ENCODE peak calls at places on chromosomes 2 and 18, in six cellular contexts. One of them, this sample, is unnamed.

GRCh38 chr2:152648336-152648735 is 68.9 kb downstream of the PRPF40A start:
- DNase-seq in GOT3: no peak
- DNase-seq in activated CD8-positive, alpha-beta memory T cell treated with anti-CD3 and anti-CD28 coated beads, Interleukin-2, amount 50 U/mL, for 4 hours: no peak
- DNase-seq in T-cell: no peak
- DNase-seq in GM12891: no peak
- DNase-seq in stimulated activated CD4-positive, alpha-beta T cell treated with anti-CD3 and anti-CD28 coated beads, Interleukin-12 subunit alpha, Interleukin-12 subunit beta, amount 100 ng/mL, for 4 hours: no peak
- DNase-seq in this sample: no peak

GRCh38 chr2:33589444-33589843 is 9.7 kb downstream of the FAM98A start:
- DNase-seq in GOT3: no peak
- DNase-seq in activated CD8-positive, alpha-beta memory T cell treated with anti-CD3 and anti-CD28 coated beads, Interleukin-2, amount 50 U/mL, for 4 hours: no peak
- DNase-seq in T-cell: no peak
- DNase-seq in GM12891: no peak
- DNase-seq in stimulated activated CD4-positive, alpha-beta T cell treated with anti-CD3 and anti-CD28 coated beads, Interleukin-12 subunit alpha, Interleukin-12 subunit beta, amount 100 ng/mL, for 4 hours: no peak
- DNase-seq in this sample: no peak

GRCh38 chr2:9310390-9310789 is 103.8 kb downstream of the ASAP2 start:
- DNase-seq in GOT3: no peak
- DNase-seq in activated CD8-positive, alpha-beta memory T cell treated with anti-CD3 and anti-CD28 coated beads, Interleukin-2, amount 50 U/mL, for 4 hours: no peak
- DNase-seq in T-cell: no peak
- DNase-seq in GM12891: no peak
- DNase-seq in stimulated activated CD4-positive, alpha-beta T cell treated with anti-CD3 and anti-CD28 coated beads, Interleukin-12 subunit alpha, Interleukin-12 subunit beta, amount 100 ng/mL, for 4 hours: no peak
- DNase-seq in this sample: no peak

GRCh38 chr2:218021536-218022071 is 18.8 kb upstream of the TNS1 start:
- DNase-seq in GOT3: no peak
- DNase-seq in activated CD8-positive, alpha-beta memory T cell treated with anti-CD3 and anti-CD28 coated beads, Interleukin-2, amount 50 U/mL, for 4 hours: no peak
- DNase-seq in T-cell: no peak
- DNase-seq in GM12891: no peak
- DNase-seq in stimulated activated CD4-positive, alpha-beta T cell treated with anti-CD3 and anti-CD28 coated beads, Interleukin-12 subunit alpha, Interleukin-12 subunit beta, amount 100 ng/mL, for 4 hours: no peak
- DNase-seq in this sample: peak

GRCh38 chr2:205681836-205682238 is 464 bp upstream of the NRP2 start:
- DNase-seq in GOT3: no peak
- DNase-seq in activated CD8-positive, alpha-beta memory T cell treated with anti-CD3 and anti-CD28 coated beads, Interleukin-2, amount 50 U/mL, for 4 hours: no peak
- DNase-seq in T-cell: no peak
- DNase-seq in GM12891: no peak
- DNase-seq in stimulated activated CD4-positive, alpha-beta T cell treated with anti-CD3 and anti-CD28 coated beads, Interleukin-12 subunit alpha, Interleukin-12 subunit beta, amount 100 ng/mL, for 4 hours: no peak
- DNase-seq in this sample: no peak

GRCh38 chr2:85652056-85652455 is 15.9 kb downstream of the SFTPB start:
- DNase-seq in GOT3: no peak
- DNase-seq in activated CD8-positive, alpha-beta memory T cell treated with anti-CD3 and anti-CD28 coated beads, Interleukin-2, amount 50 U/mL, for 4 hours: no peak
- DNase-seq in T-cell: no peak
- DNase-seq in GM12891: no peak
- DNase-seq in stimulated activated CD4-positive, alpha-beta T cell treated with anti-CD3 and anti-CD28 coated beads, Interleukin-12 subunit alpha, Interleukin-12 subunit beta, amount 100 ng/mL, for 4 hours: no peak
- DNase-seq in this sample: no peak

GRCh38 chr2:84417453-84417852 is 41.6 kb downstream of the SUCLG1 start:
- DNase-seq in GOT3: no peak
- DNase-seq in activated CD8-positive, alpha-beta memory T cell treated with anti-CD3 and anti-CD28 coated beads, Interleukin-2, amount 50 U/mL, for 4 hours: no peak
- DNase-seq in T-cell: no peak
- DNase-seq in GM12891: no peak
- DNase-seq in stimulated activated CD4-positive, alpha-beta T cell treated with anti-CD3 and anti-CD28 coated beads, Interleukin-12 subunit alpha, Interleukin-12 subunit beta, amount 100 ng/mL, for 4 hours: no peak
- DNase-seq in this sample: no peak

GRCh38 chr18:79605481-79605880 is 74.1 kb upstream of the CTDP1 start:
- DNase-seq in GOT3: no peak
- DNase-seq in activated CD8-positive, alpha-beta memory T cell treated with anti-CD3 and anti-CD28 coated beads, Interleukin-2, amount 50 U/mL, for 4 hours: no peak
- DNase-seq in T-cell: no peak
- DNase-seq in GM12891: no peak
- DNase-seq in stimulated activated CD4-positive, alpha-beta T cell treated with anti-CD3 and anti-CD28 coated beads, Interleukin-12 subunit alpha, Interleukin-12 subunit beta, amount 100 ng/mL, for 4 hours: no peak
- DNase-seq in this sample: no peak

GRCh38 chr18:62644773-62645172 is 70.6 kb upstream of the PHLPP1 start:
- DNase-seq in GOT3: no peak
- DNase-seq in activated CD8-positive, alpha-beta memory T cell treated with anti-CD3 and anti-CD28 coated beads, Interleukin-2, amount 50 U/mL, for 4 hours: no peak
- DNase-seq in T-cell: no peak
- DNase-seq in GM12891: no peak
- DNase-seq in stimulated activated CD4-positive, alpha-beta T cell treated with anti-CD3 and anti-CD28 coated beads, Interleukin-12 subunit alpha, Interleukin-12 subunit beta, amount 100 ng/mL, for 4 hours: no peak
- DNase-seq in this sample: no peak

GRCh38 chr2:184067502-184067901 is 530.8 kb upstream of the ZNF804A start:
- DNase-seq in GOT3: no peak
- DNase-seq in activated CD8-positive, alpha-beta memory T cell treated with anti-CD3 and anti-CD28 coated beads, Interleukin-2, amount 50 U/mL, for 4 hours: no peak
- DNase-seq in T-cell: no peak
- DNase-seq in GM12891: no peak
- DNase-seq in stimulated activated CD4-positive, alpha-beta T cell treated with anti-CD3 and anti-CD28 coated beads, Interleukin-12 subunit alpha, Interleukin-12 subunit beta, amount 100 ng/mL, for 4 hours: no peak
- DNase-seq in this sample: no peak